ENCODE peak calls at places on chromosomes 6 and 20, in eight cellular contexts. B, W, M, R, P, Z, T and S are unnamed samples.

GRCh38 chr20:49187330-49188100 is 619 bp downstream of the STAU1 start:
- DNase-seq in B (peak; percentile 85), W (no peak), M (peak; percentile 59), R (peak; percentile 53), P (no peak), Z (peak; percentile 15), T (no peak), S (no peak)

GRCh38 chr20:61094581-61094980 is 157.5 kb upstream of the CDH4 start:
- DNase-seq in B (no peak), W (no peak), M (no peak), R (no peak), P (no peak), Z (no peak), T (no peak), S (no peak)

GRCh38 chr20:38873050-38873581 is 53.1 kb upstream of the FAM83D start:
- DNase-seq in B (no peak), W (no peak), M (no peak), R (no peak), P (no peak), Z (no peak), T (no peak), S (no peak)

GRCh38 chr6:80094017-80094416 is 12.5 kb upstream of the BCKDHB start:
- DNase-seq in B (no peak), W (peak; percentile 37), M (peak; percentile 28), R (no peak), P (no peak), Z (peak; percentile 27), T (peak; percentile 11), S (peak; percentile 22)

GRCh38 chr20:59629141-59630045 is 25.1 kb downstream of the PHACTR3 start:
- DNase-seq in B (no peak), W (no peak), M (no peak), R (no peak), P (no peak), Z (no peak), T (no peak), S (no peak)

GRCh38 chr6:53899512-53899911 is 104.7 kb downstream of the LRRC1 start:
- DNase-seq in B (no peak), W (no peak), M (no peak), R (no peak), P (no peak), Z (no peak), T (no peak), S (no peak)

GRCh38 chr6:142378138-142378875 is 76.5 kb downstream of the ADGRG6 start:
- DNase-seq in B (no peak), W (peak; percentile 86), M (peak; percentile 40), R (no peak), P (no peak), Z (peak; percentile 48), T (peak; percentile 83), S (peak; percentile 67)

GRCh38 chr6:158414900-158415299 is 102.6 kb downstream of the TULP4 start:
- DNase-seq in B (no peak), W (peak; percentile 64), M (no peak), R (no peak), P (no peak), Z (peak; percentile 47), T (no peak), S (peak; percentile 61)

GRCh38 chr20:49482621-49483017 is at the start of gene KCNB1:
- DNase-seq in B (no peak), W (peak; percentile 32), M (peak; percentile 93), R (peak; percentile 62), P (peak; percentile 60), Z (peak; percentile 29), T (peak; percentile 31), S (no peak)

GRCh38 chr6:52815167-52816092 is 11.8 kb upstream of the GSTA1 start:
- DNase-seq in B (no peak), W (peak; percentile 42), M (peak; percentile 64), R (peak; percentile 78), P (no peak), Z (peak; percentile 51), T (peak; percentile 61), S (peak; percentile 44)

GRCh38 chr6:117481278-117481925 is 1.1 kb upstream of the DCBLD1 start:
- DNase-seq in B (no peak), W (no peak), M (peak; percentile 47), R (no peak), P (no peak), Z (no peak), T (no peak), S (no peak)

GRCh38 chr6:72825265-72825918 is 203.5 kb downstream of the KCNQ5 start:
- DNase-seq in B (no peak), W (peak; percentile 55), M (no peak), R (no peak), P (no peak), Z (peak; percentile 61), T (peak; percentile 32), S (peak; percentile 76)

GRCh38 chr6:167976708-167977107 is 20.8 kb upstream of the KIF25 start:
- DNase-seq in B (no peak), W (no peak), M (no peak), R (no peak), P (no peak), Z (no peak), T (no peak), S (no peak)

GRCh38 chr20:43237651-43238050 is 47.9 kb upstream of the PTPRT start:
- DNase-seq in B (no peak), W (no peak), M (no peak), R (no peak), P (no peak), Z (no peak), T (no peak), S (no peak)

GRCh38 chr6:128209771-128210170 is 308.9 kb upstream of the THEMIS start:
- DNase-seq in B (no peak), W (peak; percentile 82), M (no peak), R (no peak), P (no peak), Z (peak; percentile 77), T (no peak), S (peak; percentile 59)

GRCh38 chr6:31588871-31589650 is 3.0 kb downstream of the LST1 start:
- DNase-seq in B (no peak), W (no peak), M (no peak), R (no peak), P (no peak), Z (no peak), T (no peak), S (peak; percentile 8)

GRCh38 chr6:167760979-167761793 is 65.5 kb upstream of the AFDN start:
- DNase-seq in B (no peak), W (peak; percentile 30), M (peak; percentile 69), R (peak; percentile 86), P (peak; percentile 60), Z (peak; percentile 13), T (no peak), S (no peak)

GRCh38 chr6:45417461-45417860 is 39.7 kb upstream of the SUPT3H start:
- DNase-seq in B (no peak), W (no peak), M (no peak), R (no peak), P (no peak), Z (no peak), T (no peak), S (no peak)

GRCh38 chr6:96522469-96523009 is 933 bp downstream of the UFL1 start:
- DNase-seq in B (no peak), W (peak; percentile 28), M (peak; percentile 5), R (no peak), P (no peak), Z (peak; percentile 8), T (peak; percentile 9), S (peak; percentile 15)

GRCh38 chr20:37729909-37730308 is 36.1 kb downstream of the CTNNBL1 start:
- DNase-seq in B (no peak), W (peak; percentile 15), M (no peak), R (no peak), P (no peak), Z (peak; percentile 42), T (no peak), S (peak; percentile 27)

GRCh38 chr6:99426454-99426762 is 1.3 kb upstream of the PNISR start:
- DNase-seq in B (no peak), W (no peak), M (no peak), R (no peak), P (no peak), Z (no peak), T (no peak), S (no peak)

GRCh38 chr20:48839083-48839482 is 11.3 kb upstream of the PREX1 start:
- DNase-seq in B (no peak), W (no peak), M (no peak), R (no peak), P (no peak), Z (no peak), T (no peak), S (no peak)

GRCh38 chr6:142045380-142046270 is 87.1 kb upstream of the GJE1 start:
- DNase-seq in B (no peak), W (peak; percentile 44), M (no peak), R (no peak), P (no peak), Z (peak; percentile 20), T (peak; percentile 15), S (peak; percentile 27)

GRCh38 chr6:56542367-56543331 is 100.0 kb downstream of the DST start:
- DNase-seq in B (peak; percentile 98), W (peak; percentile 99), M (peak; percentile 96), R (peak; percentile 91), P (peak; percentile 88), Z (peak; percentile 99), T (peak; percentile 93), S (peak; percentile 98)
- TF ChIP-seq CTCF in B (no peak), W (peak; percentile 40), M (no peak), R (peak; percentile 23), P (peak; percentile 72), Z (peak; percentile 30), T (no peak), S (peak; percentile 47)

GRCh38 chr6:134517863-134518262 is 200.0 kb upstream of the SGK1 start:
- DNase-seq in B (no peak), W (no peak), M (no peak), R (no peak), P (no peak), Z (no peak), T (no peak), S (no peak)
- H3K4me3 ChIP-seq in B (no peak overlapping the region), W (no peak overlapping the region), M (no peak overlapping the region), R (no peak overlapping the region), P (peak overlapping the region; percentile 25), Z (no peak overlapping the region), T (peak overlapping the region; percentile 25), S (no peak overlapping the region)

DNA sequence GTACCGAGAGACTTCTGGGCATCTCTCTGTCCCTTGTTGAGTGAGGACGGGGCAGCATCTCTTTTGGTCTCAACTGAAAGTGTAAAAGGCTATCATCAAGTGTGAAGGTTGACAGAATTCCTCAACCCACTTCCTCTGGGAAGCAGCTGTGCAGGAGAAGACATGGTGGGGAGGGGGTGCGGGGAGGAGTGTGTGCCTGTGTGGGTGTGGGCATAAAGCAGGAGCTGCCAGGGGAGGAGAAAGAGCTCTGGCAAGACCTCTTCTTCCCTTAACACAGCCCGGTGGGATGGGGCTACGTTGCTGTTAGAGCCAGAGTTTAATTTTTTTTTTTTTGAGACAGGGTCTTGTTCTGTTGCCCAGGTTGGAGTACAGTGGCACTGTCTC is 31.8 kb downstream of the CPXM1 start:
- DNase-seq in B (no peak), W (no peak), M (no peak), R (peak; percentile 35), P (no peak), Z (no peak), T (no peak), S (no peak)
- TF ChIP-seq CTCF in B (no peak), W (no peak), M (no peak), R (no peak), P (no peak), Z (no peak), T (no peak), S (no peak)

DNA sequence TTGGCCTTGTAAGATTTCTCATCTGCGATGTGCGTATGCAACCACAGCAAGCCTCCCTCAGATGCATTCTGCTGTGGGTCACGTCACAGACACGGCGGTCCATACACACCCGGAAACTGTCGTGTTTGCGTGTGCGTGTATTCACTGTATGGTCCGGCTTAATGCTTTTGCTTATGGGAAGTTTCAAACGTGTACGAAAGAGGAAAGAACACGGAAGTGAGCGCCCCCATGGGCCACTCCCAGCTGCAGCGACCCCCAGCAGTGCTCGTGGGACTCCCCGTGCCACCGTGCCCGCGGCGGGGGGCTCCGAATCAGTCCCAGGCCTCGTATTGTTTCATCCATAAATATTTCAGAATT is 10.2 kb downstream of the DLL1 start:
- DNase-seq in B (no peak), W (no peak), M (no peak), R (no peak), P (no peak), Z (no peak), T (no peak), S (no peak)
- H3K4me3 ChIP-seq in B (no peak overlapping the region), W (no peak overlapping the region), M (no peak overlapping the region), R (no peak overlapping the region), P (peak overlapping the region; percentile 38), Z (no peak overlapping the region), T (peak overlapping the region; percentile 51), S (peak overlapping the region; percentile 8)